ENCODE peak calls at places on chromosomes 5 and 9, in seven cellular contexts. Z is fibroblast of pulmonary artery, N is brain microvascular endothelial cell, T is tibial artery, F is GM23338, X is epithelial cell of esophagus, S is dorsolateral prefrontal cortex. A is an unnamed sample.

GRCh38 chr9:121260457-121261106 is 7.4 kb upstream of the GSN start:
- DNase-seq in Z (no peak), N (no peak), T (no peak), F (no peak), X (no peak), S (no peak), A (no peak)

GRCh38 chr5:140214831-140215230 is 39.8 kb downstream of the CYSTM1 start:
- DNase-seq in Z (peak; percentile 62), N (peak; percentile 62), T (no peak), F (no peak), X (no peak), S (no peak), A (no peak)

GRCh38 chr5:149836451-149837139 is 106.5 kb downstream of the PPARGC1B start:
- DNase-seq in Z (no peak), N (no peak), T (no peak), F (no peak), X (no peak), S (no peak), A (no peak)

GRCh38 chr9:33250458-33250995 is 10.6 kb downstream of the SPINK4 start:
- DNase-seq in Z (peak; percentile 49), N (peak; percentile 49), T (no peak), F (no peak), X (peak; percentile 84), S (no peak), A (no peak)

GRCh38 chr5:39531299-39531698 is 106.5 kb upstream of the DAB2 start:
- DNase-seq in Z (no peak), N (no peak), T (no peak), F (no peak), X (no peak), S (no peak), A (no peak)

GRCh38 chr9:14942037-14942436 is 31.8 kb upstream of the FREM1 start:
- DNase-seq in Z (no peak), N (no peak), T (no peak), F (no peak), X (no peak), S (no peak), A (no peak)

GRCh38 chr9:136614967-136615623 is 47.6 kb upstream of the EGFL7 start:
- DNase-seq in Z (no peak), N (no peak), T (no peak), F (peak; percentile 79), X (peak; percentile 49), S (no peak), A (no peak)

GRCh38 chr9:16869961-16870605 is 387 bp downstream of the BNC2 start:
- DNase-seq in Z (peak; percentile 22), N (no peak), T (peak; percentile 70), F (peak; percentile 54), X (no peak), S (no peak), A (no peak)

GRCh38 chr5:42057254-42057690 is 132.2 kb downstream of the FBXO4 start:
- DNase-seq in Z (peak; percentile 47), N (peak; percentile 15), T (no peak), F (peak; percentile 77), X (peak; percentile 68), S (no peak), A (no peak)

GRCh38 chr9:75548871-75549270 is 341.6 kb upstream of the PCSK5 start:
- DNase-seq in Z (no peak), N (no peak), T (no peak), F (no peak), X (no peak), S (no peak), A (no peak)

GRCh38 chr5:81788271-81788670 is 37.4 kb upstream of the SSBP2 start:
- DNase-seq in Z (no peak), N (no peak), T (no peak), F (no peak), X (peak; percentile 14), S (no peak), A (no peak)

GRCh38 chr9:81492710-81493447 is 196.5 kb downstream of the TLE1 start:
- DNase-seq in Z (peak; percentile 93), N (peak; percentile 98), T (no peak), F (no peak), X (peak; percentile 93), S (no peak), A (peak; percentile 72)

GRCh38 chr5:66713998-66714397 is 117.8 kb downstream of the MAST4 start:
- DNase-seq in Z (peak; percentile 38), N (peak; percentile 57), T (no peak), F (no peak), X (peak; percentile 90), S (no peak), A (peak; percentile 85)

GRCh38 chr5:179265529-179266290 is 79.6 kb downstream of the ADAMTS2 start:
- DNase-seq in Z (peak; percentile 99), N (peak; percentile 98), T (peak; percentile 99), F (peak; percentile 52), X (peak; percentile 10), S (peak; percentile 61), A (peak; percentile 56)

DNA sequence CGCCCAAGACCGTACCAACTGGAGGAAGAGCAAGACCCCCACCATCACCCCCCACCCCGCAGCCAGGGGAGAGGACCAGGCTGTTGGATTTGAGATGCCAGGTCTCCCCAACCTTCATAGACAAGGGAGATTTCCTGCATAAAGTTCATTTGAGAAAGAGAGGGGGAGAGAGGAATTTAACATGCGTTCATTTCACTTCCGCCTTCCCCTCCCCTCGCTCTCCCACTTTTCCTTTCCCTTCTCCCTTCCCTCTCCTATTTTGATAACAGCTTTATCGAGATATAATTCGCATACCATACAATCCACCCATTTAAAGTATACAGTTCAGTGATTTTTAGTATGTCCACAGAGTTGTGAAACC is 4.2 kb upstream of the NKX2-5 start:
- DNase-seq in Z (no peak), N (no peak), T (no peak), F (peak; percentile 38), X (no peak), S (no peak), A (no peak)
- H3K4me3 ChIP-seq in Z (no peak overlapping the region), N (no peak overlapping the region), T (no peak overlapping the region), F (peak overlapping the region; percentile 54), X (no peak overlapping the region), S (no peak overlapping the region), A (no peak overlapping the region)

DNA sequence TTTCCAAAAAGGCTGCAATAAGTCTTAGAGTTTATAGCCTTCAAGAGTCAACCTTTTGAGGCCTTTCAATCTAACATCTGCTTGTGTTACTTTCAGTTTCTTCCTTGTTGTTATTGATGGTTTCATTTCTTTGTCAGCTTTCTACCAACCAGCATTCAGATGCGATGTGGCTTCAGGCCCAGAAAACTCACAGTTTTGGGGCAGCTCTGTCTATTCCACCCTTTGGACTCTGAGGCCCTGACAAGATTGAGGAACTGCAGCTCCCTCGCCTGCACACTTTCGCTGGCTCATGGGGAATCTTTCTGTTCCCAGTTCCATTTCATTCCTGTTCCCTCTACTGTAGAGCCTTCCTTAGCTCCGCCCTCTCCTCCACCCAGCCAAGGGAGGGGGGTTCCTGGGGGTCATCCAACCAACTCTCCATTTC is 13.3 kb upstream of the WHRN start:
- DNase-seq in Z (no peak), N (no peak), T (no peak), F (no peak), X (no peak), S (no peak), A (no peak)
- TF ChIP-seq CTCF in Z (no peak), N (no peak), T (no peak), F (no peak), X (no peak), S (no peak), A (no peak)

GRCh38 chr9:129289883-129290282 is 111.8 kb upstream of the IER5L start:
- DNase-seq in Z (no peak), N (no peak), T (peak; percentile 11), F (no peak), X (no peak), S (no peak), A (no peak)
- H3K4me3 ChIP-seq in Z (no peak overlapping the region), N (no peak overlapping the region), T (no peak overlapping the region), F (no peak overlapping the region), X (no peak overlapping the region), S (no peak overlapping the region), A (no peak overlapping the region)

DNA sequence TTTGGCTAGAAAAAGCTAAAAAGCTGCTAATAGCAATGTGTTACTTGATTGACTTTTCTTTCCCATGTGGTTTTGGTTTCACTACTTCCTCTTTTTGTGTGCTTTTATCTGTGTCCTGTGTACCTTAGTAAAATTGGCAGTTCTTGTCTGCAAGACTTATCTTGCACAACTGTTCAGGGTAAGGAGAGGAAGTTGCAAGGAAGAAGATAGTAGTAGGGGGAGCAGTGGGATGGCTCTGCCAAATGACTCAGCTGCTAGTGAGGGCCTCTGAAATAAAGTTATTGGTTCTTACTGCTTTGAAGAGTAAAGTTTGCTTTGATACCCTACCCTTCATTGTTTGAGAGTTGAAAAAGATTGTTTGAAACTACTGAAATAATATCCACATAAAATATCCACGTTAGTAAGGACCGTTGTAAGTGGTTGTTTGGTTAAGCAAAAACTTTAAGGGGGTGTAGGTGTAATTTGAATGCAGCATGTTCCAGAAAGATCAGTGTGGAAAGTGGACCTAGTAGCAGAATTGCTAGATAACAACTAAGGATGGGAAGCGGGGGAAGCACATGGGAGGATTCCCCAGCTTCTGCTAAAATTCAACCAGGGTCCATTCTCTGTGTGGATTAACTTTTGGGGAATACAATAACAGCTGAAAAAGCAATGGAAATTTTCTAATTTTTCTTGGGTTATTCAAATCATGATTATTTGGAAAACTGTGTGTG is 123.5 kb downstream of the SCAMP1 start:
- DNase-seq in Z (peak; percentile 86), N (peak; percentile 56), T (no peak), F (no peak), X (peak; percentile 49), S (no peak), A (no peak)
- TF ChIP-seq CTCF in Z (no peak), N (no peak), T (no peak), F (no peak), X (no peak), S (no peak), A (no peak)

DNA sequence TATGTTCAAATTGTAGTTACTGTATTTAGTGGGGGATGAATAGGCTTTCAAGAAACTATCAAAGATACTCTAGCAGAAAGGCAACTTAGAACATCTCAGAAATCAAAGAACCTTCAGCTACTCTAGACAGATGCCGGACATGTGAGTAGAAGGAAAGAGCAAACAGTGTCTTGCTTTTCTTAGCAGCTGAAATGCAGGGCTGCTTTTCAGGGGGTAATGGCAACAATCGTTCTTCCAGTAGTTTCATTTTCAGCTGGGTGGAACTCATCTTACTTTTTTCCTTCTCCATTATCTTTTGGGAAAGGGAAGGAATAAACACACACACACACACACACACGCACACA is 281.6 kb downstream of the CRB2 start:
- DNase-seq in Z (peak; percentile 23), N (peak; percentile 36), T (no peak), F (no peak), X (no peak), S (no peak), A (no peak)
- H3K4me3 ChIP-seq in Z (no peak overlapping the region), N (no peak overlapping the region), T (no peak overlapping the region), F (no peak overlapping the region), X (no peak overlapping the region), S (no peak overlapping the region), A (peak overlapping the region; percentile 55)